ENCODE peak calls at places on chromosomes 3 and 15, in nine cellular contexts. N, Y, D, Z, T, F, O, C and H are unnamed samples. For H3K9me3, the result is how much of the 10 kb centered on the place peaks cover.

GRCh38 chr3:177813322-177813721 is 616.0 kb upstream of the TBL1XR1 start:
- DNase-seq in F (peak), D (no peak), Z (no peak), O (no peak), Y (no peak), T (no peak), N (no peak), C (no peak), H (no peak)

GRCh38 chr3:169278092-169278491 is 385.4 kb downstream of the MECOM start:
- DNase-seq in C (no peak), Y (no peak), Z (no peak), N (no peak), O (no peak), T (no peak), D (no peak), F (no peak), H (no peak)

GRCh38 chr15:90101969-90102890 is at the start of gene IDH2:
- DNase-seq in D (peak), T (peak), N (peak), Y (peak), F (peak), Z (peak), C (peak), O (peak), H (peak)

GRCh38 chr3:46668591-46668990 is 24.9 kb downstream of the ALS2CL start:
- DNase-seq in C (no peak), F (no peak), O (no peak), D (no peak), Y (peak), N (no peak), Z (no peak), T (peak), H (no peak)

GRCh38 chr3:128486692-128487537 is 6.1 kb downstream of the GATA2 start:
- DNase-seq in F (peak), C (peak), Z (peak), Y (no peak), N (no peak), T (no peak), D (peak), O (no peak), H (no peak)

GRCh38 chr15:90680371-90680935 is 36.7 kb upstream of the BLM start:
- DNase-seq in Y (no peak), T (peak), O (no peak), N (no peak), F (no peak), Z (no peak), C (no peak), D (no peak), H (no peak)

GRCh38 chr3:149142647-149143046 is 13.2 kb downstream of the HPS3 start:
- DNase-seq in Y (no peak), F (no peak), T (no peak), Z (no peak), D (no peak), C (no peak), N (no peak), O (no peak), H (no peak)

GRCh38 chr3:8458711-8459110 is 42.9 kb upstream of the LMCD1 start:
- DNase-seq in N (no peak), O (no peak), F (no peak), T (peak), Z (no peak), C (no peak), Y (no peak), D (no peak), H (no peak)

GRCh38 chr3:58588030-58588614 is 10.9 kb upstream of the FAM107A start:
- DNase-seq in C (no peak), F (no peak), Y (no peak), O (no peak), N (no peak), T (no peak), D (no peak), Z (peak), H (no peak)

GRCh38 chr15:49918106-49918505 is 200.9 kb downstream of the ATP8B4 start:
- DNase-seq in Z (no peak), D (no peak), O (no peak), Y (no peak), C (no peak), F (no peak), T (no peak), N (no peak), H (no peak)

GRCh38 chr15:41233367-41233771 is 2.3 kb downstream of the CHP1 start:
- DNase-seq in T (no peak), N (no peak), Y (no peak), C (no peak), Z (no peak), D (no peak), F (peak), O (no peak), H (no peak)

GRCh38 chr3:66396161-66396760 is 104.6 kb downstream of the LRIG1 start:
- DNase-seq in O (no peak), Z (no peak), Y (no peak), F (no peak), N (no peak), C (no peak), T (peak), D (no peak), H (no peak)

GRCh38 chr15:27025411-27026051 is 54.5 kb downstream of the GABRG3 start:
- DNase-seq in N (no peak), F (no peak), C (no peak), Y (no peak), O (no peak), T (no peak), Z (no peak), D (no peak), H (no peak)

GRCh38 chr3:165193392-165194268 is 2.6 kb downstream of the SLITRK3 start:
- DNase-seq in O (no peak), N (no peak), F (no peak), D (no peak), C (no peak), Y (no peak), Z (peak), T (no peak), H (no peak)

GRCh38 chr15:91102546-91103330 is 2.7 kb downstream of the SV2B start:
- DNase-seq in D (no peak), F (no peak), O (no peak), Y (no peak), Z (no peak), C (no peak), T (no peak), N (no peak), H (no peak)

GRCh38 chr15:25094519-25094918 is 139.7 kb downstream of the SNRPN start:
- DNase-seq in T (no peak), C (no peak), F (no peak), D (no peak), Z (no peak), O (no peak), Y (no peak), N (no peak), H (no peak)

GRCh38 chr15:25094066-25094465 is 139.3 kb downstream of the SNRPN start:
- DNase-seq in Z (no peak), O (no peak), C (no peak), T (no peak), N (no peak), F (no peak), Y (no peak), D (no peak), H (no peak)

GRCh38 chr15:25093455-25094029 is 138.8 kb downstream of the SNRPN start:
- DNase-seq in F (no peak), N (no peak), C (no peak), D (no peak), Y (no peak), T (no peak), O (peak), Z (no peak), H (no peak)

GRCh38 chr15:25091421-25092158 is 136.8 kb downstream of the SNRPN start:
- DNase-seq in C (no peak), T (no peak), Z (no peak), F (no peak), N (no peak), O (no peak), Y (no peak), D (no peak), H (no peak)

DNA sequence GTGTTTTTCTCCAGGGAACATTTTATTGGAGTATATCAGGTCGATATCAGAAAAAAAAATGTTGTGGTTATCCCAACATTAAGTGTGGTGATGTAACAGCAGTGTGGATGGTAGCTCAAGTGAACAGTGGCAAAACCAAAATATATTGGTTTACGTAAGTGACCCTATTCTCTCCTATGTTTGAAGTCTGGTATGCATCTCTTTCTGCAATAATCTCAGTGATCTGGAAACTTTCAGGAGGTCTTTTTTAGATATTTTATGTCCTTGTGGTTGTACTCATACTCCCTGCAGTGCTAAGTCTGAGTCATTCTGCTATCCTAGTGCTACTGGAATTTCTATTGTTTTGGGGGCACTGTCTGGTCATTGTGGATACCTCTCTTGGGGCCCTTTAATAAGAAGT is 137.9 kb downstream of the SNRPN start:
- DNase-seq in F (no peak), N (no peak), D (no peak), C (no peak), O (no peak), Z (no peak), T (no peak), Y (no peak), H (no peak)
- H3K9me3 ChIP-seq in F (under half), N (under half), D (under half), C (half or more), O (under half), Z (under half), T (half or more), Y (half or more), H (under half)

DNA sequence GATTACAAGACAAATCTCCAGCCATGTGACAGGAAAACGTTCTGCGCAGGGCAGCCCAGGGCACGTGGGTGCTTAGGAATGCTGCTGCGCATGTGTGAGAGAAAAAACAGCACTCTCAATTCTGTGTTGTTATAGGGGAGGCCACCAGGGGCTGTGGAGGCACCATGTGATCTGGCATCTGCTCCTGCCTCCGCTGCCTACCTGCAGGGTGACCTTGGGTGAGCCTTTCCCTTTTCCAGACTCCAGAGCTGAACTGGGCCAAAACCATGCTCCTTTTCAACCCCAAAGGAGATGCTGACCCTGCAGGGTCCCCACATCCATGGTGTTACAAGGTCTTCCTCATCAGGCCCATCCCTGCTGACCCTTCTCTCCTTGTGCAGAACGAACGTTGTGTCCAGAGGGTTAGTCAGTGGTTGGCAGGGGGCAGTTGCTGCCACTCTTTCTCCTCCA is 81.5 kb upstream of the RASGRF1 start:
- DNase-seq in Z (peak), Y (no peak), O (no peak), N (no peak), F (no peak), T (no peak), C (no peak), D (peak), H (no peak)
- H3K9me3 ChIP-seq in Z (under half), Y (under half), O (under half), N (under half), F (under half), T (under half), C (under half), D (under half), H (under half)

GRCh38 chr15:86735244-86736040 is 655.8 kb downstream of the AGBL1 start:
- DNase-seq in O (peak), C (no peak), T (no peak), Y (no peak), D (no peak), Z (no peak), N (no peak), F (no peak), H (no peak)
- H3K9me3 ChIP-seq in O (under half), C (under half), T (under half), Y (under half), D (under half), Z (under half), N (under half), F (under half), H (under half)

DNA sequence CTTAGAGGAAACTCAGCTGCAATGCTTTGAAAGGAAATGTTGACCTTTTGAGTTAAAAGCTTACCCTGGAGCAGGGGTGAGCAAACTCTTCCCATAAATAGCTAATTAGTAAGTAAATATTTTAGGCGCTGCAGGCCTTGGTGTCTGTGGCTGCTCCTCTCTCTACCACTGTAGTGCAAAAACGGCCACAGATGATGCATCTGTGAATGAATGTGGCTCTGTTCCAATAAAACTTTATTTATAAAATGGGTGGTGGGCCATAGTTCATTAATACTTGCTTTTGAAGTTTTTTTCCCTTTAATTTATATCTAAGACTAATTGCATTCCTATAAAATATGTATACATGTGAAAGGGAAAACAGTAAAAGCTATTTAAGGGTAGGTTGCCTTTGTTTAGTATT is 174.4 kb downstream of the KLF13 start:
- DNase-seq in F (no peak), O (no peak), Z (no peak), C (no peak), D (no peak), T (no peak), Y (no peak), N (no peak), H (no peak)
- H3K9me3 ChIP-seq in F (under half), O (under half), Z (under half), C (under half), D (under half), T (under half), Y (under half), N (under half), H (under half)

GRCh38 chr15:46618984-46619383 is 984.2 kb downstream of the SQOR start:
- DNase-seq in N (no peak), F (no peak), O (no peak), C (no peak), D (no peak), Z (no peak), Y (no peak), T (no peak), H (no peak)
- H3K9me3 ChIP-seq in N (under half), F (under half), O (under half), C (under half), D (under half), Z (under half), Y (under half), T (under half), H (under half)

GRCh38 chr15:94943863-94944262 is 712.5 kb downstream of the MCTP2 start:
- DNase-seq in O (no peak), Y (no peak), T (no peak), D (no peak), C (no peak), N (no peak), Z (no peak), F (no peak), H (no peak)
- H3K9me3 ChIP-seq in O (under half), Y (under half), T (under half), D (under half), C (under half), N (under half), Z (under half), F (under half), H (under half)

GRCh38 chr3:138642927-138643253 is 34.3 kb downstream of the FAIM start:
- DNase-seq in T (no peak), N (no peak), C (no peak), Z (no peak), F (no peak), D (no peak), Y (no peak), O (no peak), H (no peak)
- H3K9me3 ChIP-seq in T (under half), N (under half), C (under half), Z (under half), F (under half), D (under half), Y (under half), O (under half), H (under half)

DNA sequence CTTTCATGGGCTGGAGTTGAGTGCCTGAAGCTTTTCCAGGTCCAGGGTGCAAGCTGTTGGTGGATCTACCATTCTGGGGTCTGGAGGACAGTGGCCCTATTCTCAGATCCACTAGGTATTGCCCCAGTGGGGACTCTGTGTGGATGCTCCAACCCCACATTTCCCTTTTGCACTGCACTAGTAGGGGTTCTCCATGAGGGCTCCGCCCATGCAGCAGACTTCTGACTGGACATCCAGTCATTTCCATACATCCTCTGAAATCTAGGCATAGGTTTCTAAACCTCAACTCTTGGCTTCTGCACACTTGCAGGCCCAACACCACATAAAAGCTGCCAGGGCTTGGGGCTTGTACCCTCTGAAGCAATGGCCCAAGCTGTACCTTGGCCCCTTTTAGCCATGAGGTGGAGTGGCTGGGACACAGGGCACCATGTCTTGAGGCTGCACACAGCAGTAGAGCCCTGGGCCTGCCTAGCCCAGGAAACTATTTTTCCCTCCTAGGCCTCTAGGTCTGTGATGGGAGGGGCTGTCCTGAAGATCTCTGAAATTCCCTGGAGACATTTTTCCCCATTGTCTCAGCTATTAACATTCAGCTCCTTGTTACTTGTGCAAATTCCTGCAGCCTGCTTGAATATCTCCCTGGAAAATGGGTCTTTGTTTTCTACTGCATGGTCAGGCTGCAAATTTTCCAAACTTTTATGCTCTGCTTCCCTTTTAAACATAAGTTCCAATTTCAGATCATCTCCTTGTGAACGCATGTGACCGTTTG is 6.0 kb upstream of the HACD2 start:
- DNase-seq in Z (no peak), C (no peak), T (no peak), Y (no peak), N (no peak), O (no peak), F (no peak), D (no peak), H (no peak)
- H3K9me3 ChIP-seq in Z (under half), C (under half), T (under half), Y (under half), N (half or more), O (under half), F (under half), D (under half), H (under half)